ENCODE peak calls at places on chromosome 6, in ten cellular contexts. J is cardiac muscle cell; S is COR-L47; O is Ammon's horn; D is activated CD4-positive, alpha-beta T cell treated with anti-CD3 and anti-CD28 coated beads, Interleukin-2, amount 50 U/mL, for 24 hours; R is Calu3; V is prostate gland; H is CD8-positive, alpha-beta T cell; G is activated CD8-positive, alpha-beta memory T cell treated with anti-CD3 and anti-CD28 coated beads, Interleukin-2, amount 50 U/mL, for 48 hours; Y is fibroblast of the aortic adventitia. U is an unnamed sample.

GRCh38 chr6:26197736-26198625 is 110.8 kb downstream of the HFE start:
- DNase-seq in J (peak), S (peak), O (no peak), D (no peak), R (no peak), V (peak), H (no peak), G (peak), Y (no peak), U (no peak)

GRCh38 chr6:137013738-137014602 is 30.8 kb downstream of the IL20RA start:
- DNase-seq in J (peak), S (peak), O (peak), D (no peak), R (no peak), V (no peak), H (no peak), G (no peak), Y (peak), U (no peak)

GRCh38 chr6:145026267-145026679 is 709.0 kb downstream of the EPM2A start:
- DNase-seq in J (no peak), S (no peak), O (no peak), D (no peak), R (no peak), V (no peak), H (no peak), G (no peak), Y (no peak), U (no peak)

GRCh38 chr6:1644516-1644915 is 34.8 kb downstream of the FOXC1 start:
- DNase-seq in J (no peak), S (no peak), O (no peak), D (no peak), R (no peak), V (no peak), H (no peak), G (no peak), Y (no peak), U (no peak)

GRCh38 chr6:6604566-6604965 is 16.0 kb downstream of the LY86 start:
- DNase-seq in J (no peak), S (no peak), O (no peak), D (no peak), R (no peak), V (no peak), H (no peak), G (no peak), Y (no peak), U (no peak)

GRCh38 chr6:42380208-42380979 is 71.3 kb downstream of the TRERF1 start:
- DNase-seq in J (no peak), S (no peak), O (no peak), D (no peak), R (no peak), V (no peak), H (no peak), G (no peak), Y (no peak), U (no peak)

GRCh38 chr6:87807423-87807978 is 105.5 kb upstream of the AKIRIN2 start:
- DNase-seq in J (no peak), S (no peak), O (no peak), D (no peak), R (no peak), V (no peak), H (no peak), G (no peak), Y (no peak), U (no peak)

GRCh38 chr6:6656287-6656686 is 67.8 kb downstream of the LY86 start:
- DNase-seq in J (no peak), S (no peak), O (no peak), D (no peak), R (no peak), V (no peak), H (no peak), G (no peak), Y (no peak), U (no peak)

GRCh38 chr6:147808631-147809030 is 300.1 kb downstream of the SAMD5 start:
- DNase-seq in J (no peak), S (no peak), O (no peak), D (no peak), R (no peak), V (no peak), H (no peak), G (no peak), Y (no peak), U (no peak)

GRCh38 chr6:128097019-128097418 is 196.2 kb upstream of the THEMIS start:
- DNase-seq in J (no peak), S (no peak), O (peak), D (no peak), R (no peak), V (no peak), H (no peak), G (no peak), Y (no peak), U (no peak)

GRCh38 chr6:150745896-150746295 is 119.6 kb upstream of the MTHFD1L start:
- DNase-seq in J (peak), S (no peak), O (no peak), D (no peak), R (no peak), V (no peak), H (no peak), G (no peak), Y (no peak), U (no peak)

GRCh38 chr6:77456531-77457248 is 6.6 kb downstream of the HTR1B start:
- DNase-seq in J (no peak), S (no peak), O (no peak), D (no peak), R (peak), V (no peak), H (no peak), G (no peak), Y (peak), U (no peak)

GRCh38 chr6:22877946-22878705 is 308.8 kb downstream of the HDGFL1 start:
- DNase-seq in J (no peak), S (no peak), O (peak), D (no peak), R (no peak), V (no peak), H (no peak), G (no peak), Y (peak), U (no peak)

GRCh38 chr6:151408858-151409257 is 17.5 kb upstream of the ZBTB2 start:
- DNase-seq in J (no peak), S (no peak), O (no peak), D (no peak), R (no peak), V (no peak), H (no peak), G (no peak), Y (no peak), U (no peak)

GRCh38 chr6:83574783-83575182 is 62.4 kb downstream of the PRSS35 start:
- DNase-seq in J (no peak), S (no peak), O (no peak), D (no peak), R (no peak), V (no peak), H (no peak), G (no peak), Y (no peak), U (no peak)

GRCh38 chr6:44219053-44219814 is 2.5 kb downstream of the MYMX start:
- DNase-seq in J (peak), S (peak), O (peak), D (no peak), R (peak), V (peak), H (no peak), G (peak), Y (no peak), U (no peak)

GRCh38 chr6:157527471-157527907 is 146.5 kb downstream of the ZDHHC14 start:
- DNase-seq in J (no peak), S (no peak), O (no peak), D (no peak), R (no peak), V (no peak), H (no peak), G (no peak), Y (peak), U (no peak)

GRCh38 chr6:167153523-167153959 is 4.2 kb downstream of the GPR31 start:
- DNase-seq in J (no peak), S (no peak), O (peak), D (no peak), R (no peak), V (no peak), H (no peak), G (no peak), Y (peak), U (no peak)

GRCh38 chr6:2226775-2227174 is 18.6 kb downstream of the GMDS start:
- DNase-seq in J (no peak), S (no peak), O (no peak), D (no peak), R (no peak), V (no peak), H (no peak), G (no peak), Y (no peak), U (no peak)

GRCh38 chr6:75098709-75099108 is 107.1 kb downstream of the COL12A1 start:
- DNase-seq in J (no peak), S (no peak), O (peak), D (no peak), R (peak), V (no peak), H (no peak), G (no peak), Y (peak), U (no peak)

GRCh38 chr6:41375598-41376151 is 40.3 kb downstream of the NCR2 start:
- DNase-seq in J (peak), S (no peak), O (no peak), D (no peak), R (no peak), V (no peak), H (no peak), G (no peak), Y (no peak), U (no peak)

GRCh38 chr6:19368511-19368910 is 468.7 kb upstream of the ID4 start:
- DNase-seq in J (no peak), S (no peak), O (no peak), D (no peak), R (no peak), V (no peak), H (no peak), G (no peak), Y (peak), U (no peak)

GRCh38 chr6:84581494-84582259 is 182.7 kb downstream of the TBX18 start:
- DNase-seq in J (no peak), S (no peak), O (no peak), D (no peak), R (no peak), V (no peak), H (no peak), G (no peak), Y (peak), U (no peak)

GRCh38 chr6:106490030-106490429 is 129.5 kb downstream of the CRYBG1 start:
- DNase-seq in J (no peak), S (no peak), O (no peak), D (no peak), R (no peak), V (no peak), H (no peak), G (no peak), Y (no peak), U (no peak)

GRCh38 chr6:158591134-158591809 is 31.4 kb downstream of the TMEM181 start:
- DNase-seq in J (no peak), S (no peak), O (no peak), D (no peak), R (no peak), V (no peak), H (no peak), G (no peak), Y (no peak), U (no peak)

GRCh38 chr6:68634503-68635411 is at the start of gene ADGRB3:
- DNase-seq in J (peak), S (peak), O (peak), D (no peak), R (peak), V (peak), H (no peak), G (peak), Y (peak), U (no peak)

GRCh38 chr6:113318553-113318952 is 538.6 kb upstream of the MARCKS start:
- DNase-seq in J (no peak), S (no peak), O (no peak), D (no peak), R (no peak), V (no peak), H (no peak), G (no peak), Y (no peak), U (no peak)

GRCh38 chr6:122530440-122531046 is 58.9 kb upstream of the SERINC1 start:
- DNase-seq in J (peak), S (peak), O (peak), D (peak), R (peak), V (peak), H (peak), G (no peak), Y (peak), U (peak)

GRCh38 chr6:16427124-16427523 is 188.7 kb downstream of the GMPR start:
- DNase-seq in J (no peak), S (no peak), O (no peak), D (no peak), R (no peak), V (no peak), H (no peak), G (no peak), Y (no peak), U (no peak)

GRCh38 chr6:17851001-17851719 is 136.3 kb downstream of the KIF13A start:
- DNase-seq in J (no peak), S (no peak), O (no peak), D (no peak), R (no peak), V (peak), H (no peak), G (no peak), Y (peak), U (no peak)

GRCh38 chr6:164106345-164106769 is 691.8 kb downstream of the QKI start:
- DNase-seq in J (peak), S (no peak), O (peak), D (no peak), R (peak), V (no peak), H (no peak), G (no peak), Y (peak), U (no peak)

GRCh38 chr6:34462561-34462971 is 3.3 kb upstream of the PACSIN1 start:
- DNase-seq in J (peak), S (no peak), O (no peak), D (no peak), R (peak), V (peak), H (no peak), G (no peak), Y (peak), U (no peak)

GRCh38 chr6:53986165-53986720 is 125.0 kb upstream of the MLIP start:
- DNase-seq in J (peak), S (peak), O (peak), D (no peak), R (peak), V (peak), H (no peak), G (no peak), Y (peak), U (no peak)

GRCh38 chr6:27237089-27237723 is 10.3 kb upstream of the PRSS16 start:
- DNase-seq in J (no peak), S (no peak), O (peak), D (no peak), R (peak), V (no peak), H (no peak), G (peak), Y (peak), U (no peak)

GRCh38 chr6:15485875-15486274 is 177.0 kb downstream of the DTNBP1 start:
- DNase-seq in J (no peak), S (no peak), O (no peak), D (no peak), R (no peak), V (no peak), H (no peak), G (no peak), Y (no peak), U (no peak)

GRCh38 chr6:69973138-69973537 is 106.8 kb downstream of the COL19A1 start:
- DNase-seq in J (no peak), S (no peak), O (no peak), D (no peak), R (no peak), V (no peak), H (no peak), G (no peak), Y (no peak), U (no peak)

GRCh38 chr6:169883316-169883715 is 131.9 kb downstream of the ERMARD start:
- DNase-seq in J (no peak), S (no peak), O (no peak), D (no peak), R (no peak), V (no peak), H (no peak), G (no peak), Y (no peak), U (no peak)

U was measured in effector CD4-positive, alpha-beta T cell.